ENCODE peak calls at places on chromosomes 13 and 19, in eight cellular contexts. One of them, this sample, is unnamed.

GRCh38 chr13:59447846-59448620 is 715.7 kb downstream of the DIAPH3 start:
- DNase-seq in CD4-positive, alpha-beta memory T cell: no peak
- DNase-seq in stimulated activated CD8-positive, alpha-beta memory T cell treated with anti-CD3 and anti-CD28 coated beads, Interleukin-7, amount 100 ng/mL, for 48 hours: no peak
- DNase-seq in GM20000: no peak
- DNase-seq in AG04449: no peak
- DNase-seq in lower leg skin: no peak
- DNase-seq in mesothelial cell of epicardium: no peak
- DNase-seq in aorta: no peak
- DNase-seq in this sample: no peak

GRCh38 chr19:46860846-46861690 is at the start of gene ARHGAP35:
- DNase-seq in aorta: peak; percentile 87
- DNase-seq in AG04449: no peak
- DNase-seq in lower leg skin: no peak
- DNase-seq in stimulated activated CD8-positive, alpha-beta memory T cell treated with anti-CD3 and anti-CD28 coated beads, Interleukin-7, amount 100 ng/mL, for 48 hours: no peak
- DNase-seq in mesothelial cell of epicardium: peak; percentile 76
- DNase-seq in GM20000: peak; percentile 97
- DNase-seq in CD4-positive, alpha-beta memory T cell: no peak
- DNase-seq in this sample: no peak

GRCh38 chr13:75479102-75479501 is 2.9 kb downstream of the TBC1D4 start:
- DNase-seq in CD4-positive, alpha-beta memory T cell: no peak
- DNase-seq in GM20000: no peak
- DNase-seq in lower leg skin: no peak
- DNase-seq in AG04449: no peak
- DNase-seq in mesothelial cell of epicardium: no peak
- DNase-seq in aorta: no peak
- DNase-seq in stimulated activated CD8-positive, alpha-beta memory T cell treated with anti-CD3 and anti-CD28 coated beads, Interleukin-7, amount 100 ng/mL, for 48 hours: no peak
- DNase-seq in this sample: no peak

GRCh38 chr13:113584870-113585671 is 518 bp downstream of the TFDP1 start:
- DNase-seq in aorta: peak; percentile 77
- DNase-seq in stimulated activated CD8-positive, alpha-beta memory T cell treated with anti-CD3 and anti-CD28 coated beads, Interleukin-7, amount 100 ng/mL, for 48 hours: no peak
- DNase-seq in mesothelial cell of epicardium: peak; percentile 49
- DNase-seq in lower leg skin: no peak
- DNase-seq in GM20000: peak; percentile 76
- DNase-seq in CD4-positive, alpha-beta memory T cell: peak; percentile 11
- DNase-seq in AG04449: no peak
- DNase-seq in this sample: no peak

GRCh38 chr13:94188173-94188869 is 291.2 kb downstream of the DCT start:
- DNase-seq in mesothelial cell of epicardium: no peak
- DNase-seq in GM20000: no peak
- DNase-seq in AG04449: no peak
- DNase-seq in CD4-positive, alpha-beta memory T cell: no peak
- DNase-seq in stimulated activated CD8-positive, alpha-beta memory T cell treated with anti-CD3 and anti-CD28 coated beads, Interleukin-7, amount 100 ng/mL, for 48 hours: no peak
- DNase-seq in aorta: no peak
- DNase-seq in lower leg skin: no peak
- DNase-seq in this sample: no peak

GRCh38 chr19:5950744-5951143 is 27.2 kb downstream of the RANBP3 start:
- DNase-seq in AG04449: no peak
- DNase-seq in stimulated activated CD8-positive, alpha-beta memory T cell treated with anti-CD3 and anti-CD28 coated beads, Interleukin-7, amount 100 ng/mL, for 48 hours: no peak
- DNase-seq in GM20000: no peak
- DNase-seq in aorta: no peak
- DNase-seq in mesothelial cell of epicardium: no peak
- DNase-seq in lower leg skin: no peak
- DNase-seq in CD4-positive, alpha-beta memory T cell: no peak
- DNase-seq in this sample: no peak

GRCh38 chr19:39098365-39099269 is 14.4 kb downstream of the ACP7 start:
- DNase-seq in CD4-positive, alpha-beta memory T cell: no peak
- DNase-seq in aorta: no peak
- DNase-seq in GM20000: no peak
- DNase-seq in mesothelial cell of epicardium: no peak
- DNase-seq in lower leg skin: no peak
- DNase-seq in stimulated activated CD8-positive, alpha-beta memory T cell treated with anti-CD3 and anti-CD28 coated beads, Interleukin-7, amount 100 ng/mL, for 48 hours: no peak
- DNase-seq in AG04449: no peak
- DNase-seq in this sample: no peak

GRCh38 chr19:10294368-10294697 is 4.6 kb downstream of the ICAM5 start:
- DNase-seq in lower leg skin: no peak
- DNase-seq in stimulated activated CD8-positive, alpha-beta memory T cell treated with anti-CD3 and anti-CD28 coated beads, Interleukin-7, amount 100 ng/mL, for 48 hours: no peak
- DNase-seq in aorta: no peak
- DNase-seq in GM20000: no peak
- DNase-seq in CD4-positive, alpha-beta memory T cell: no peak
- DNase-seq in mesothelial cell of epicardium: no peak
- DNase-seq in AG04449: no peak
- DNase-seq in this sample: no peak

GRCh38 chr13:30752201-30752797 is 17.0 kb downstream of the ALOX5AP start:
- DNase-seq in CD4-positive, alpha-beta memory T cell: no peak
- DNase-seq in AG04449: no peak
- DNase-seq in stimulated activated CD8-positive, alpha-beta memory T cell treated with anti-CD3 and anti-CD28 coated beads, Interleukin-7, amount 100 ng/mL, for 48 hours: no peak
- DNase-seq in mesothelial cell of epicardium: no peak
- DNase-seq in lower leg skin: no peak
- DNase-seq in GM20000: no peak
- DNase-seq in aorta: peak; percentile 79
- DNase-seq in this sample: no peak

GRCh38 chr13:108915634-108916497 is 286.5 kb downstream of the MYO16 start:
- DNase-seq in CD4-positive, alpha-beta memory T cell: peak; percentile 30
- DNase-seq in aorta: peak; percentile 93
- DNase-seq in GM20000: peak; percentile 69
- DNase-seq in AG04449: no peak
- DNase-seq in stimulated activated CD8-positive, alpha-beta memory T cell treated with anti-CD3 and anti-CD28 coated beads, Interleukin-7, amount 100 ng/mL, for 48 hours: peak; percentile 83
- DNase-seq in lower leg skin: peak; percentile 90
- DNase-seq in mesothelial cell of epicardium: peak; percentile 52
- DNase-seq in this sample: no peak